ENCODE peak calls at places on chromosomes 6 and 20, in five cellular contexts. One of them, this sample, is unnamed.

GRCh38 chr20:25081065-25081729 is 744 bp downstream of the VSX1 start:
- DNase-seq in activated T-cell treated with anti-CD3 and anti-CD28 coated beads for 48 hours: no peak
- DNase-seq in stimulated activated CD4-positive, alpha-beta T cell treated with anti-CD3 and anti-CD28 coated beads, Interleukin-2, amount 100 ng/mL, for 48 hours: no peak
- DNase-seq in Daoy: no peak
- DNase-seq in effector CD4-positive, alpha-beta T cell: peak
- DNase-seq in this sample: no peak

GRCh38 chr6:85412926-85413325 is 37.0 kb upstream of the NT5E start:
- DNase-seq in stimulated activated CD4-positive, alpha-beta T cell treated with anti-CD3 and anti-CD28 coated beads, Interleukin-2, amount 100 ng/mL, for 48 hours: no peak
- DNase-seq in Daoy: no peak
- DNase-seq in effector CD4-positive, alpha-beta T cell: no peak
- DNase-seq in activated T-cell treated with anti-CD3 and anti-CD28 coated beads for 48 hours: no peak
- DNase-seq in this sample: no peak

GRCh38 chr6:11606287-11606686 is 68.7 kb downstream of the TMEM170B start:
- DNase-seq in stimulated activated CD4-positive, alpha-beta T cell treated with anti-CD3 and anti-CD28 coated beads, Interleukin-2, amount 100 ng/mL, for 48 hours: no peak
- DNase-seq in effector CD4-positive, alpha-beta T cell: no peak
- DNase-seq in activated T-cell treated with anti-CD3 and anti-CD28 coated beads for 48 hours: no peak
- DNase-seq in Daoy: no peak
- DNase-seq in this sample: no peak

GRCh38 chr6:75268121-75268987 is 16.2 kb downstream of the TMEM30A start:
- DNase-seq in activated T-cell treated with anti-CD3 and anti-CD28 coated beads for 48 hours: no peak
- DNase-seq in stimulated activated CD4-positive, alpha-beta T cell treated with anti-CD3 and anti-CD28 coated beads, Interleukin-2, amount 100 ng/mL, for 48 hours: no peak
- DNase-seq in Daoy: peak
- DNase-seq in effector CD4-positive, alpha-beta T cell: no peak
- DNase-seq in this sample: no peak

GRCh38 chr6:106444777-106445507 is 84.4 kb downstream of the CRYBG1 start:
- DNase-seq in Daoy: peak
- DNase-seq in effector CD4-positive, alpha-beta T cell: peak
- DNase-seq in stimulated activated CD4-positive, alpha-beta T cell treated with anti-CD3 and anti-CD28 coated beads, Interleukin-2, amount 100 ng/mL, for 48 hours: no peak
- DNase-seq in activated T-cell treated with anti-CD3 and anti-CD28 coated beads for 48 hours: no peak
- DNase-seq in this sample: no peak

GRCh38 chr6:120826253-120826652 is 508.0 kb downstream of the TBC1D32 start:
- DNase-seq in stimulated activated CD4-positive, alpha-beta T cell treated with anti-CD3 and anti-CD28 coated beads, Interleukin-2, amount 100 ng/mL, for 48 hours: no peak
- DNase-seq in effector CD4-positive, alpha-beta T cell: no peak
- DNase-seq in activated T-cell treated with anti-CD3 and anti-CD28 coated beads for 48 hours: no peak
- DNase-seq in Daoy: no peak
- DNase-seq in this sample: no peak

GRCh38 chr20:50017160-50017559 is 34.4 kb downstream of the SNAI1 start:
- DNase-seq in Daoy: no peak
- DNase-seq in effector CD4-positive, alpha-beta T cell: no peak
- DNase-seq in activated T-cell treated with anti-CD3 and anti-CD28 coated beads for 48 hours: no peak
- DNase-seq in stimulated activated CD4-positive, alpha-beta T cell treated with anti-CD3 and anti-CD28 coated beads, Interleukin-2, amount 100 ng/mL, for 48 hours: no peak
- DNase-seq in this sample: no peak

GRCh38 chr6:149851461-149851860 is 12.7 kb downstream of the LRP11 start:
- DNase-seq in stimulated activated CD4-positive, alpha-beta T cell treated with anti-CD3 and anti-CD28 coated beads, Interleukin-2, amount 100 ng/mL, for 48 hours: no peak
- DNase-seq in effector CD4-positive, alpha-beta T cell: no peak
- DNase-seq in Daoy: peak
- DNase-seq in activated T-cell treated with anti-CD3 and anti-CD28 coated beads for 48 hours: no peak
- DNase-seq in this sample: no peak

GRCh38 chr6:151702851-151703629 is 104.4 kb upstream of the ESR1 start:
- DNase-seq in stimulated activated CD4-positive, alpha-beta T cell treated with anti-CD3 and anti-CD28 coated beads, Interleukin-2, amount 100 ng/mL, for 48 hours: no peak
- DNase-seq in Daoy: no peak
- DNase-seq in effector CD4-positive, alpha-beta T cell: no peak
- DNase-seq in activated T-cell treated with anti-CD3 and anti-CD28 coated beads for 48 hours: no peak
- DNase-seq in this sample: no peak

GRCh38 chr6:127516676-127517273 is 2.4 kb downstream of the MTCL3 start:
- DNase-seq in Daoy: peak
- DNase-seq in activated T-cell treated with anti-CD3 and anti-CD28 coated beads for 48 hours: peak
- DNase-seq in effector CD4-positive, alpha-beta T cell: peak
- DNase-seq in stimulated activated CD4-positive, alpha-beta T cell treated with anti-CD3 and anti-CD28 coated beads, Interleukin-2, amount 100 ng/mL, for 48 hours: peak
- DNase-seq in this sample: peak

GRCh38 chr6:398065-398464 is 6.5 kb downstream of the IRF4 start:
- DNase-seq in activated T-cell treated with anti-CD3 and anti-CD28 coated beads for 48 hours: no peak
- DNase-seq in effector CD4-positive, alpha-beta T cell: no peak
- DNase-seq in Daoy: no peak
- DNase-seq in stimulated activated CD4-positive, alpha-beta T cell treated with anti-CD3 and anti-CD28 coated beads, Interleukin-2, amount 100 ng/mL, for 48 hours: no peak
- DNase-seq in this sample: no peak

GRCh38 chr6:26125015-26125690 is 37.9 kb downstream of the HFE start:
- DNase-seq in activated T-cell treated with anti-CD3 and anti-CD28 coated beads for 48 hours: peak
- DNase-seq in stimulated activated CD4-positive, alpha-beta T cell treated with anti-CD3 and anti-CD28 coated beads, Interleukin-2, amount 100 ng/mL, for 48 hours: no peak
- DNase-seq in Daoy: peak
- DNase-seq in effector CD4-positive, alpha-beta T cell: no peak
- DNase-seq in this sample: peak

GRCh38 chr6:143962644-143962929 is 45.5 kb downstream of the PLAGL1 start:
- DNase-seq in effector CD4-positive, alpha-beta T cell: no peak
- DNase-seq in Daoy: no peak
- DNase-seq in stimulated activated CD4-positive, alpha-beta T cell treated with anti-CD3 and anti-CD28 coated beads, Interleukin-2, amount 100 ng/mL, for 48 hours: no peak
- DNase-seq in activated T-cell treated with anti-CD3 and anti-CD28 coated beads for 48 hours: no peak
- DNase-seq in this sample: no peak

GRCh38 chr6:35496851-35497570 is at the start of gene TEAD3:
- DNase-seq in stimulated activated CD4-positive, alpha-beta T cell treated with anti-CD3 and anti-CD28 coated beads, Interleukin-2, amount 100 ng/mL, for 48 hours: no peak
- DNase-seq in activated T-cell treated with anti-CD3 and anti-CD28 coated beads for 48 hours: peak
- DNase-seq in effector CD4-positive, alpha-beta T cell: peak
- DNase-seq in Daoy: peak
- DNase-seq in this sample: peak

GRCh38 chr6:26284537-26285142 is 80.4 kb upstream of the BTN3A2 start:
- DNase-seq in stimulated activated CD4-positive, alpha-beta T cell treated with anti-CD3 and anti-CD28 coated beads, Interleukin-2, amount 100 ng/mL, for 48 hours: no peak
- DNase-seq in effector CD4-positive, alpha-beta T cell: peak
- DNase-seq in activated T-cell treated with anti-CD3 and anti-CD28 coated beads for 48 hours: no peak
- DNase-seq in Daoy: peak
- DNase-seq in this sample: peak

GRCh38 chr6:88220493-88220892 is 54.3 kb upstream of the CNR1 start:
- DNase-seq in Daoy: peak
- DNase-seq in activated T-cell treated with anti-CD3 and anti-CD28 coated beads for 48 hours: no peak
- DNase-seq in stimulated activated CD4-positive, alpha-beta T cell treated with anti-CD3 and anti-CD28 coated beads, Interleukin-2, amount 100 ng/mL, for 48 hours: no peak
- DNase-seq in effector CD4-positive, alpha-beta T cell: no peak
- DNase-seq in this sample: no peak

GRCh38 chr6:52117352-52117751 is 29.9 kb upstream of the PKHD1 start:
- DNase-seq in stimulated activated CD4-positive, alpha-beta T cell treated with anti-CD3 and anti-CD28 coated beads, Interleukin-2, amount 100 ng/mL, for 48 hours: no peak
- DNase-seq in activated T-cell treated with anti-CD3 and anti-CD28 coated beads for 48 hours: no peak
- DNase-seq in Daoy: no peak
- DNase-seq in effector CD4-positive, alpha-beta T cell: no peak
- DNase-seq in this sample: no peak

GRCh38 chr6:56842602-56843475 is 112.1 kb upstream of the BEND6 start:
- DNase-seq in Daoy: peak
- DNase-seq in stimulated activated CD4-positive, alpha-beta T cell treated with anti-CD3 and anti-CD28 coated beads, Interleukin-2, amount 100 ng/mL, for 48 hours: no peak
- DNase-seq in activated T-cell treated with anti-CD3 and anti-CD28 coated beads for 48 hours: no peak
- DNase-seq in effector CD4-positive, alpha-beta T cell: no peak
- DNase-seq in this sample: no peak